ENCODE peak calls at places on chromosomes 6 and 20, in six cellular contexts. W is amniotic epithelial cell; H is psoas muscle; G is activated CD4-positive, alpha-beta T cell treated with anti-CD3 and anti-CD28 coated beads, Interleukin-2, amount 50 U/mL, for 1 hour; O is SW 1271; B is BJ. R is an unnamed sample.

GRCh38 chr20:29079769-29080690 is 2177.4 kb upstream of the DEFB115 start:
- DNase-seq in W (no peak), H (no peak), G (no peak), O (no peak), B (no peak), R (no peak)

GRCh38 chr6:35017461-35018183 is 123.5 kb downstream of the TCP11 start:
- DNase-seq in W (no peak), H (peak; percentile 51), G (no peak), O (no peak), B (no peak), R (no peak)

GRCh38 chr6:168999392-168999791 is 254.3 kb downstream of the THBS2 start:
- DNase-seq in W (no peak), H (no peak), G (no peak), O (no peak), B (no peak), R (no peak)

GRCh38 chr20:21583486-21584168 is 69.8 kb upstream of the NKX2-2 start:
- DNase-seq in W (no peak), H (no peak), G (no peak), O (no peak), B (no peak), R (no peak)

GRCh38 chr20:3051385-3052019 is 5.7 kb downstream of the MRPS26 start:
- DNase-seq in W (no peak), H (no peak), G (no peak), O (no peak), B (no peak), R (no peak)

GRCh38 chr20:52076164-52076563 is 115.4 kb downstream of the ZFP64 start:
- DNase-seq in W (no peak), H (no peak), G (no peak), O (no peak), B (no peak), R (no peak)

GRCh38 chr20:58038123-58038654 is 190.3 kb downstream of the ANKRD60 start:
- DNase-seq in W (no peak), H (no peak), G (no peak), O (no peak), B (no peak), R (no peak)

GRCh38 chr6:161649841-161650240 is 376.0 kb upstream of the AGPAT4 start:
- DNase-seq in W (no peak), H (no peak), G (no peak), O (no peak), B (no peak), R (no peak)

GRCh38 chr6:142740449-142740848 is 204.5 kb downstream of the HIVEP2 start:
- DNase-seq in W (no peak), H (no peak), G (no peak), O (no peak), B (peak; percentile 51), R (no peak)

GRCh38 chr6:104256547-104257144 is 603.1 kb downstream of the HACE1 start:
- DNase-seq in W (no peak), H (no peak), G (no peak), O (no peak), B (no peak), R (no peak)

GRCh38 chr6:102662851-102663250 is 1269.3 kb downstream of the GRIK2 start:
- DNase-seq in W (peak; percentile 52), H (no peak), G (no peak), O (no peak), B (no peak), R (no peak)

GRCh38 chr6:111540971-111541719 is 58.1 kb upstream of the REV3L start:
- DNase-seq in W (no peak), H (no peak), G (no peak), O (no peak), B (no peak), R (no peak)

GRCh38 chr6:3838992-3839867 is 9.9 kb upstream of the FAM50B start:
- DNase-seq in W (peak; percentile 85), H (peak; percentile 44), G (no peak), O (no peak), B (no peak), R (no peak)

GRCh38 chr20:58246346-58246745 is 17.9 kb upstream of the ANKRD60 start:
- DNase-seq in W (peak; percentile 50), H (no peak), G (no peak), O (peak; percentile 19), B (no peak), R (no peak)

GRCh38 chr20:58043122-58043865 is 185.2 kb downstream of the ANKRD60 start:
- DNase-seq in W (no peak), H (no peak), G (no peak), O (no peak), B (no peak), R (no peak)

GRCh38 chr6:7723041-7723447 is 2.9 kb upstream of the BMP6 start:
- DNase-seq in W (peak; percentile 78), H (peak; percentile 79), G (peak; percentile 52), O (peak; percentile 74), B (peak; percentile 26), R (peak; percentile 59)

GRCh38 chr6:25014806-25015560 is 79.2 kb upstream of the RIPOR2 start:
- DNase-seq in W (peak; percentile 89), H (no peak), G (peak; percentile 36), O (no peak), B (peak; percentile 73), R (peak; percentile 40)

GRCh38 chr6:53358440-53359087 is 9.8 kb upstream of the ELOVL5 start:
- DNase-seq in W (no peak), H (no peak), G (no peak), O (no peak), B (no peak), R (peak; percentile 40)

GRCh38 chr6:39317256-39317655 is 3.0 kb upstream of the KCNK17 start:
- DNase-seq in W (no peak), H (no peak), G (no peak), O (no peak), B (no peak), R (no peak)

GRCh38 chr6:167731731-167732422 is 94.8 kb upstream of the AFDN start:
- DNase-seq in W (no peak), H (no peak), G (no peak), O (no peak), B (no peak), R (no peak)

GRCh38 chr6:32148722-32149576 is 2.8 kb downstream of the PRRT1 start:
- DNase-seq in W (peak; percentile 44), H (peak; percentile 61), G (peak; percentile 61), O (no peak), B (no peak), R (peak; percentile 40)

GRCh38 chr6:75117701-75118100 is 88.2 kb downstream of the COL12A1 start:
- DNase-seq in W (peak; percentile 27), H (no peak), G (no peak), O (no peak), B (no peak), R (no peak)

GRCh38 chr6:7833753-7834075 is 76.9 kb downstream of the TXNDC5 start:
- DNase-seq in W (no peak), H (no peak), G (no peak), O (no peak), B (no peak), R (no peak)

R was measured in germinal center.